ENCODE peak calls at places on chromosomes 11 and 22, in four cellular contexts. S, G, O and T are unnamed samples. For H3K4me1, the result is how much of the 10 kb centered on the place peaks cover.

GRCh38 chr22:49997932-49998717 is 14.4 kb downstream of the IL17REL start:
- DNase-seq in S (no peak), G (no peak), O (no peak), T (no peak)

GRCh38 chr11:19279455-19279854 is 38.7 kb upstream of the E2F8 start:
- DNase-seq in S (peak), G (peak), O (peak), T (no peak)

GRCh38 chr22:19179472-19180048 is 1.0 kb upstream of the SLC25A1 start:
- DNase-seq in S (peak), G (peak), O (peak), T (peak)

GRCh38 chr11:128048121-128048520 is 539.2 kb downstream of the ETS1 start:
- DNase-seq in S (no peak), G (no peak), O (no peak), T (no peak)

GRCh38 chr11:60870733-60871377 is 3.5 kb downstream of the ZP1 start:
- DNase-seq in S (no peak), G (no peak), O (no peak), T (no peak)

GRCh38 chr11:122668562-122669090 is 13.1 kb downstream of the UBASH3B start:
- DNase-seq in S (no peak), G (no peak), O (no peak), T (peak)

GRCh38 chr22:45031629-45032403 is 22.0 kb upstream of the PHF21B start:
- DNase-seq in S (peak), G (no peak), O (no peak), T (no peak)

GRCh38 chr11:73001615-73002014 is 140.5 kb downstream of the FCHSD2 start:
- DNase-seq in S (no peak), G (no peak), O (no peak), T (no peak)

GRCh38 chr22:40006641-40007040 is 11.9 kb downstream of the FAM83F start:
- DNase-seq in S (no peak), G (no peak), O (no peak), T (no peak)

GRCh38 chr11:12110201-12110713 is at the start of gene MICAL2:
- DNase-seq in S (peak), G (peak), O (peak), T (peak)

GRCh38 chr11:12106501-12106900 is 3.9 kb upstream of the MICAL2 start:
- DNase-seq in S (no peak), G (no peak), O (no peak), T (no peak)

GRCh38 chr11:12109591-12110196 is 696 bp upstream of the MICAL2 start:
- DNase-seq in S (no peak), G (no peak), O (no peak), T (no peak)

GRCh38 chr11:12110714-12111481 is 508 bp downstream of the MICAL2 start:
- DNase-seq in S (no peak), G (peak), O (peak), T (no peak)

GRCh38 chr11:12108875-12109453 is 1.4 kb upstream of the MICAL2 start:
- DNase-seq in S (no peak), G (no peak), O (no peak), T (no peak)
- H3K56ac ChIP-seq in S (no peak), G (no peak), O (no peak), T (no peak)

GRCh38 chr22:27204817-27205216 is 547.4 kb downstream of the MIAT start:
- DNase-seq in S (no peak), G (no peak), O (no peak), T (no peak)

GRCh38 chr22:27204280-27204679 is 546.9 kb downstream of the MIAT start:
- DNase-seq in S (no peak), G (no peak), O (no peak), T (no peak)

GRCh38 chr22:27207907-27208306 is 550.5 kb downstream of the MIAT start:
- DNase-seq in S (no peak), G (no peak), O (no peak), T (peak)

GRCh38 chr22:27206001-27206746 is 548.8 kb downstream of the MIAT start:
- DNase-seq in S (no peak), G (no peak), O (no peak), T (peak)

GRCh38 chr22:27206747-27207133 is 549.4 kb downstream of the MIAT start:
- DNase-seq in S (no peak), G (no peak), O (no peak), T (no peak)
- H3K4me1 ChIP-seq in S (under half), G (under half), O (under half), T (under half)

GRCh38 chr22:31681625-31682345 is 19.8 kb upstream of the PISD start:
- DNase-seq in S (no peak), G (no peak), O (no peak), T (peak)

GRCh38 chr22:31680764-31681624 is 19.0 kb upstream of the PISD start:
- DNase-seq in S (no peak), G (no peak), O (no peak), T (peak)

GRCh38 chr22:31676700-31677099 is 14.7 kb upstream of the PISD start:
- DNase-seq in S (peak), G (peak), O (peak), T (peak)

GRCh38 chr22:31682751-31683150 is 20.7 kb upstream of the PISD start:
- DNase-seq in S (no peak), G (no peak), O (no peak), T (no peak)

DNA sequence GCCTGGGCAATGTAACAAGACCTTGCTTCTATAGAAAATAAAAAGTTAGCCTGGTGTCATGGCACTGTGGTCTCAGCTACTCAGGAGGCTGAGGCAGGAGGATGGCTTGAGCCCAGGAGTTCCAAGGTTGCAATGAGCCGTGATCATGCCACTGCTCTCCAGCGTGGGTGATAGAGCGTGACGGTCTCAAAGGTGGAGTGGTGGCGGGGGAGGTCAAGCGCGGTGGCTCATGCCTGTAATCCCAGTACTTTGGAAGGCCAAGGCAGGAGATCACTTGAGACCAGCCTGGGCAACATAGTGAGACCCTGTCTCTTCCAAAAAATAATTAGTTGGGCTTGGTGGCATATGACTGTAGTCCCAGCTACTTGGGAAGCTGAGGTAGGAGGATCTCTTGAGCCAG is 16.7 kb upstream of the PISD start:
- DNase-seq in S (no peak), G (no peak), O (no peak), T (no peak)
- H3K56ac ChIP-seq in S (no peak), G (no peak), O (no peak), T (no peak)

GRCh38 chr11:47541070-47541469 is 11.9 kb downstream of the CELF1 start:
- DNase-seq in S (no peak), G (no peak), O (no peak), T (no peak)

GRCh38 chr11:47536925-47537324 is 16.0 kb downstream of the CELF1 start:
- DNase-seq in S (no peak), G (no peak), O (no peak), T (no peak)

GRCh38 chr11:47534707-47535251 is 18.2 kb downstream of the CELF1 start:
- DNase-seq in S (no peak), G (no peak), O (no peak), T (no peak)

GRCh38 chr11:47539681-47540039 is 13.3 kb downstream of the CELF1 start:
- DNase-seq in S (no peak), G (no peak), O (no peak), T (no peak)

DNA sequence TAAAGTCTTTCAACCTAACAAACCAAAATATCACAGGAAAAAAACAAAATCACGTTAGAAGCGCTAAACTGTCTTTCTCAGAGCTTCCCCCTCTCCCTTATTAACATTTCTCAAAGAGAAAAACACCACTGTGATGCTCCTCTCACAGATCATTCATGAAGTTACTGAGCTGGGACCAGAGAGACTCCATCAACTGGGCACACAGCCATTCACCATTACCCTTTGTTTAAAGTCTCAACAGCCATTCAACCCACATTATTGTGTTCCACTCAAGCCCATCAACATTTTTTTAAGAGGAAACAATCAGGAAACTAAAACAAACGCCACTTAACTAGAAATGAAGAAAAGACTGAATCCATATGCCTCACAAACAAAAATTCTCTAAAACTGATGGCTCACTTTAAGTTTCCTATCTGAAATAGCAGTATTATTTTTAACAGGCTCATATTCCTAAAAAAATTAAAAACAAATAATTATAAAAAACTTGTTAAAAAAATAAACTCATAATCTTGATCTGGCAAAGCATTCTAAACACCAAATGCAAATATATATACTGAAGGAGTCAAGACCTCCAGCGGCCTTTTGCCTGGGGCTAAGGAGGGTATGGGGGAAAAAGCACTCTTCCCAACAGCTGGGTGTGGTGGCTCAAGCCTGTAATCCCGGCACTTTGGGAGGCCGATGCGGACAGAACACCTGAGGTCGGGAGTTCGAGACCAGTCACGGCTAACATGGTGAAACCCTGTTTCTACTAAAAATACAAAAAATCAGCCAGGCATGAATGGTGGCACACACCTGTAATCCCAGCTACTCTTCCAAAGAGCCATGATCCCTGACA is 14.0 kb downstream of the CELF1 start:
- DNase-seq in S (no peak), G (no peak), O (no peak), T (no peak)
- H3K4me1 ChIP-seq in S (under half), G (under half), O (under half), T (under half)

DNA sequence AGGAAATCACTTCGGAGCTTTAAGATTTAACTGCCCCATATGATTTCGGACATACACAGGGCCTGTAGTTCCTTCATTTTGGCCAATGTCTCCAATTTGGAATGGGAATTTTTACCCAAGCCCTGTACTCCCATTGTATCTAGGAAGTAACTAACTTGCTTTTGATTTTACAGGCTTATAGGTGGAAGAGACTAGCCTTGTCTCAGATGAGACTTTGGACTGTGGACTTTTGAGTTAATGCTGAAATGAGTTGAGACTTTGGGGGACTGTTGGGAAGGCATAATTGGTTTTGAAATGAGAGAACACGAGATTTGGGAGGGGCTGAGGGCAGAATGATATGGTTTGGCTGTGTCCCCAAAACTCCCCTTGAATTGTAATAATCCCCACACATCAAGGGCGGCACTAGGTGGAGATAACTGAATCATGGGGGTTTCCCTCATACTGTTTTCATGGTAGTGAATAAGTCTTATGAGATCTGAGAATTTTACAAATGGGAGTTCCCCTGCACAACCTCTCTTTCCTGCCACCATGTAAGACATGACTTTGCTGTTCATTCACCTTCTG is 130.5 kb downstream of the LARGE1 start:
- DNase-seq in S (no peak), G (no peak), O (no peak), T (no peak)
- H3K56ac ChIP-seq in S (no peak), G (no peak), O (no peak), T (no peak)

DNA sequence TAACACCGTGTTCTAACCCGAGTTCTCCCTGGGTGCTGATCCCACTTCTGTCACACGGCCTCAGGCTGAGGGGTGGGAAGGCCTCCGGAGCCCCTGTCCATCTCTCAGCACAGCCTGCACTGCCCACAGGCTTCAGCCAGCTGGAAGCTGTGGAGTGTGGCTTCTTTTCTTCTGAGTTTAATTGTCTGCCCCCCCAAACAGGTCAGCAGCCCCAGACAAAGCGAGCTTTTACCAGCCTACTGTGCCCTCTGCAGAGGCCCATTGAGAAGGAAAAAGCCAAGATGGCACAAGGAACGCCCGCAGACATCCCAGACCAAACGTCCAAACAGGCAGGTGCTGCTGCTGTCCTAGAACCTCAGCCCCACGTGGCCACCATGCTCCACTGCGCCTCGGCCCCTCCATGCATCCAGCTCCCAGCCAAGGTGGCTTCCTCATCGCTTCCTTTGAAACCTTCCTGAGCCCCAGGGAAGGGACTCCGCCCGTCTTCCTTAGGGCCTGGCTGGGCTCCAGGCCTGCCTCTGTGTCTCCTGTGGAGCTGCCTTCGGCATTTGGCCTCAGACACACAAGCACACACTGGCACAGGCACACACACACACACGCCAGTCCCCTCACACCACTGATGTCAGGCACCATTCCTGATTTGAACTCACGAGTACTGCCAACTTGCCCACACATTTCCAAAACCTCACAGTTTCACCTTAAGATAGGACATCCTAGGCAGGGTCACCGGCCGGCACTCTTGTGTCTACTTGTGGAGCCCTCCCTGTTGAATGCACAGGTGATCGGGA is 1.7 kb downstream of the MOB2 start:
- DNase-seq in S (no peak), G (no peak), O (no peak), T (no peak)
- H3K4me1 ChIP-seq in S (under half), G (under half), O (under half), T (under half)

GRCh38 chr11:69135420-69136363 is 20.0 kb upstream of the SMIM38 start:
- DNase-seq in S (no peak), G (no peak), O (no peak), T (no peak)
- H3K56ac ChIP-seq in S (no peak), G (no peak), O (no peak), T (no peak)

GRCh38 chr22:22125028-22125578 is 119.5 kb upstream of the VPREB1 start:
- DNase-seq in S (no peak), G (no peak), O (no peak), T (no peak)
- H3K4me1 ChIP-seq in S (under half), G (under half), O (under half), T (under half)

GRCh38 chr11:112856591-112856990 is 104.6 kb upstream of the NCAM1 start:
- DNase-seq in S (no peak), G (no peak), O (no peak), T (no peak)

GRCh38 chr11:112858289-112859023 is 102.8 kb upstream of the NCAM1 start:
- DNase-seq in S (no peak), G (no peak), O (no peak), T (no peak)

GRCh38 chr11:112859787-112860186 is 101.4 kb upstream of the NCAM1 start:
- DNase-seq in S (no peak), G (no peak), O (no peak), T (no peak)

GRCh38 chr11:112852141-112852853 is 108.9 kb upstream of the NCAM1 start:
- DNase-seq in S (no peak), G (no peak), O (no peak), T (no peak)

DNA sequence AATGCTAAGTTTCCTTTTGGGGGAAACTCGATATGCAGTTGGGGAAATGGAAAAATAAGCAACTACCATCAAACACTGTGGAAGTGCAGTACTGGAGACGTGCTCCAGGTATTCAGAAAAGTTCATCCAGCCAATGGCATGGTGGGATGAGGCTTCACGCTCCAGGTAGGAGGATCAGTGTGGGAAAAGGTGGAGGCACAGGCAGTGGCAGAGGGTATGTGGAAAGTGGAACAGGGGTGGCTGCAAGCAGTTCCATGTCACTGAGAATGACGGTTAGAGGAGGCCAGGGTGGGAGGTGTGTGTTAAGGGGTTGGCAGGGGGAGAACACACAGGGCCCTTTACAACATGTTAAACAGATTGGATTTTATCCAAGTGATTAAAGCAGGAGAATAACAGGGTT is 105.1 kb upstream of the NCAM1 start:
- DNase-seq in S (no peak), G (no peak), O (no peak), T (no peak)
- H3K56ac ChIP-seq in S (no peak), G (no peak), O (no peak), T (no peak)